ENCODE peak calls at places on chromosomes 7 and 10, in four cellular contexts. C is NCI-H1092 treated with DMSO at 0.1 percent for 48 hours, V is cardiac muscle cell, E is SK-N-SH. Y is an unnamed sample.

GRCh38 chr7:4733936-4734528 is 41.4 kb upstream of the AP5Z1 start:
- DNase-seq in E (no peak), C (no peak), V (no peak), Y (no peak)

GRCh38 chr10:28975891-28976471 is 298.7 kb downstream of the BAMBI start:
- DNase-seq in V (no peak), C (peak), E (no peak), Y (peak)

GRCh38 chr7:3218561-3219225 is 82.4 kb upstream of the SDK1 start:
- DNase-seq in E (no peak), V (no peak), C (no peak), Y (peak)

GRCh38 chr7:75983471-75984129 is 10.8 kb downstream of the TMEM120A start:
- DNase-seq in C (no peak), V (no peak), E (peak), Y (no peak)

GRCh38 chr7:90242369-90243168 is 2.4 kb upstream of the CFAP69 start:
- DNase-seq in C (no peak), V (no peak), E (no peak), Y (no peak)

GRCh38 chr10:132891313-132891712 is 51.1 kb downstream of the CFAP46 start:
- DNase-seq in V (no peak), C (no peak), E (no peak), Y (no peak)

GRCh38 chr7:80309971-80310549 is 175.4 kb downstream of the GNAI1 start:
- DNase-seq in E (no peak), V (no peak), C (no peak), Y (no peak)

GRCh38 chr10:1516492-1517224 is 220.7 kb downstream of the ADARB2 start:
- DNase-seq in C (no peak), V (no peak), E (no peak), Y (no peak)

GRCh38 chr10:23445591-23445990 is 6.7 kb downstream of the OTUD1 start:
- DNase-seq in C (no peak), E (peak), V (no peak), Y (no peak)

GRCh38 chr7:93622036-93622714 is 47.7 kb upstream of the CALCR start:
- DNase-seq in V (peak), C (peak), E (peak), Y (peak)

GRCh38 chr7:44101966-44102845 is 1.9 kb upstream of the AEBP1 start:
- DNase-seq in E (no peak), C (no peak), V (no peak), Y (peak)

GRCh38 chr10:13271552-13272163 is 28.2 kb downstream of the PHYH start:
- DNase-seq in C (peak), E (peak), V (peak), Y (peak)

GRCh38 chr10:74981831-74982633 is 129.4 kb upstream of the SAMD8 start:
- DNase-seq in V (no peak), E (no peak), C (peak), Y (no peak)

GRCh38 chr10:69406302-69406811 is 10.4 kb downstream of the TACR2 start:
- DNase-seq in E (no peak), C (no peak), V (peak), Y (no peak)

GRCh38 chr10:36494386-36494785 is 631.0 kb upstream of the ANKRD30A start:
- DNase-seq in V (no peak), C (no peak), E (no peak), Y (no peak)

GRCh38 chr10:104806791-104807190 is 165.7 kb downstream of the SORCS3 start:
- DNase-seq in V (no peak), C (no peak), E (no peak), Y (no peak)